ENCODE peak calls at places on chromosomes 7 and 10, in seven cellular contexts. V is prostate gland, Z is kidney, X is cardiac muscle cell, T is tibial artery, Q is breast epithelium, H is mammary epithelial cell. W is an unnamed sample.

GRCh38 chr7:92135100-92135429 is 788 bp upstream of the CYP51A1 start:
- DNase-seq in V (peak; percentile 33), Z (no peak), H (no peak), T (no peak), X (peak; percentile 46), Q (no peak), W (peak; percentile 20)

GRCh38 chr7:101402081-101402779 is 39.6 kb downstream of the COL26A1 start:
- DNase-seq in Q (peak; percentile 57), V (peak; percentile 39), H (peak; percentile 50), T (no peak), X (peak; percentile 23), Z (peak; percentile 79), W (no peak)

GRCh38 chr7:149770728-149771127 is 2.7 kb downstream of the ZNF467 start:
- DNase-seq in T (no peak), H (no peak), Q (no peak), X (no peak), Z (no peak), V (no peak), W (no peak)

GRCh38 chr10:65328486-65328885 is 1597.3 kb upstream of the LRRTM3 start:
- DNase-seq in Z (no peak), Q (no peak), T (no peak), X (no peak), V (no peak), H (no peak), W (no peak)

GRCh38 chr10:34131152-34131551 is 683.9 kb downstream of the PARD3 start:
- DNase-seq in T (no peak), Z (no peak), X (no peak), V (no peak), Q (no peak), H (no peak), W (no peak)

GRCh38 chr7:1809601-1810258 is 139.7 kb downstream of the ELFN1 start:
- DNase-seq in T (peak; percentile 42), Q (no peak), X (no peak), V (no peak), Z (peak; percentile 62), H (no peak), W (no peak)

GRCh38 chr7:25802057-25802456 is 349.9 kb upstream of the NFE2L3 start:
- DNase-seq in T (no peak), Z (no peak), Q (no peak), X (no peak), V (no peak), H (no peak), W (no peak)

GRCh38 chr10:118615888-118616287 is 20.4 kb upstream of the PRLHR start:
- DNase-seq in H (peak; percentile 12), Z (no peak), T (no peak), V (no peak), X (no peak), Q (no peak), W (no peak)

GRCh38 chr7:73972614-73973013 is 55.4 kb upstream of the ELN start:
- DNase-seq in H (no peak), V (no peak), Z (peak; percentile 17), T (no peak), Q (peak; percentile 11), X (no peak), W (no peak)

GRCh38 chr7:73613954-73614735 is 10.2 kb downstream of the MLXIPL start:
- DNase-seq in Z (no peak), Q (no peak), X (no peak), T (no peak), V (no peak), H (peak; percentile 56), W (peak; percentile 38)

GRCh38 chr7:148060724-148061123 is 529.8 kb upstream of the C7orf33 start:
- DNase-seq in T (no peak), V (no peak), Q (no peak), Z (no peak), H (no peak), X (no peak), W (no peak)

GRCh38 chr10:20100157-20100556 is 283.9 kb downstream of the PLXDC2 start:
- DNase-seq in Z (no peak), X (peak; percentile 87), H (peak; percentile 68), V (no peak), T (no peak), Q (no peak), W (no peak)

GRCh38 chr7:34061175-34061574 is 155.8 kb downstream of the BMPER start:
- DNase-seq in H (peak; percentile 87), T (no peak), X (peak; percentile 87), Q (no peak), Z (no peak), V (no peak), W (no peak)

GRCh38 chr7:157875230-157876179 is 538.7 kb downstream of the DNAJB6 start:
- DNase-seq in T (no peak), Q (no peak), H (no peak), X (no peak), V (no peak), Z (peak; percentile 68), W (no peak)

GRCh38 chr7:64183126-64183742 is 23.8 kb upstream of the ZNF735 start:
- DNase-seq in H (no peak), T (no peak), V (no peak), X (no peak), Z (no peak), Q (no peak), W (no peak)

GRCh38 chr10:127464561-127464960 is 84.5 kb upstream of the NPS start:
- DNase-seq in Q (no peak), Z (no peak), V (no peak), H (no peak), X (no peak), T (no peak), W (no peak)

GRCh38 chr7:42460148-42460547 is 223.1 kb upstream of the GLI3 start:
- DNase-seq in V (no peak), T (no peak), H (no peak), X (no peak), Q (no peak), Z (no peak), W (no peak)
- TF ChIP-seq CTCF in V (no peak), T (no peak), H (no peak), X (no peak), Q (no peak), Z (no peak), W (no peak)

DNA sequence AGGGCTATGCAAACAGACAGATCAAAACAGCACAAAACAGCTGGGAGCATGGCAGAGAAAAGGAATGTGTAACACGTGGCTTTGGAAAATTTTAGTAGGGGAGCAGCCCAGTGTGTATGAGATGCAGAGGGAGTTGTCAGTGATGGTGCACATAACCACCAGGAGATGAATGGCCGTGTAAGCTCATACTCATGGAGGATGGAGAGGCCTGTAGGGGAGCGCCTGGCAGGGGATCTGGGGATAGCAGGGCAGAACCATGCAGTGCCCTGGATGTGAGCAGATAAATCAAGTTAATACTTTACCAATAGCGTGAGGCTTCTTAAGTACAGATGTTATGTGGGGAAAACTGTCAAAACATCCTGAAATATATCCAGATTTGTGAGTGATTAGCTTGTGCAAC is 45.6 kb downstream of the RHOBTB1 start:
- DNase-seq in T (no peak), H (no peak), V (no peak), Z (no peak), Q (no peak), X (no peak), W (no peak)
- H3K4me1 ChIP-seq in T (peaks cover 53% of the 10 kb centered on the region), H (no peaks in the 10 kb centered on the region), V (no peaks in the 10 kb centered on the region), Z (no peaks in the 10 kb centered on the region), Q (no peaks in the 10 kb centered on the region), X (peaks cover 6% of the 10 kb centered on the region), W (no peaks in the 10 kb centered on the region)

DNA sequence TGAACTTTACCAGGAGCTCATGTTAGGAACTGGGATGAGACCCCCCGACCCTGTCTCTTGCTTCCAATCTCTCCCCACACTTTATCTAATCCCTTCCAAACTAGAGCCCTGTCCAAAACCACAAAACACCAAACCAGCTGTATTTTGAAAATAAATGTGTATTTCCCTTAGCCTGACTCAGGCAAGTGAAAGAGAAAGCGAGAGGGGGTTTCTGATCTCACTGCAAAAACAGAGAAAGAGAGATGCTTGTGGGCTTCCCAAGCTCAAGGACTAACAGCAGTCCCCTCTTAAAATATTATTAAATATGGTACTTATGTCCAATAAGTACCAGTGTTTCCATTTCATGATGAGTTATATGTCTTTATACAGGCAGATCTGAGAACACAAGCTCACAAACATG is 122.0 kb downstream of the AGMO start:
- DNase-seq in Z (no peak), H (no peak), V (no peak), X (no peak), Q (no peak), T (no peak), W (no peak)
- TF ChIP-seq CTCF in Z (no peak), H (no peak), V (no peak), X (no peak), Q (no peak), T (no peak), W (no peak)

DNA sequence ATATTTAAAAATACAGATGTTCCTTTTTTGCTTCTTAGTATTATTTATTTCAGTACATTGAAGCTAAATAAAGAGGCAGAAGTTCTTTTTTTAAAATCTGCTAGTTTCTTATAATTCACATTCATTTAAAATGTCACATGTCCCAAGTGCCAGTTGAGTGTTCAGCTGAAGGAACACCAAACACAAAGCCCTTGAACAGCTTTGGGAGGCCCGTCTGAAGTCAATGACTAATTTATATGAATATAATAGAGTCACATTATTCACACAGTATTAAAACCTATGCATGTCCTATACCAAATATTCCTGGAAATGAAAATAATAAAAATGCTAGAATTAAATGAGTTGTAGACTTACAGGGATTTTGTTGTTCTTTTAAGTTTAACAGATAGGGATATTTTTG is 70.3 kb downstream of the GNAI1 start:
- DNase-seq in V (no peak), Q (no peak), Z (no peak), X (no peak), H (no peak), T (no peak), W (no peak)
- H3K4me1 ChIP-seq in V (no peaks in the 10 kb centered on the region), Q (no peaks in the 10 kb centered on the region), Z (no peaks in the 10 kb centered on the region), X (no peaks in the 10 kb centered on the region), H (peaks cover 13% of the 10 kb centered on the region), T (peaks cover 9% of the 10 kb centered on the region), W (no peaks in the 10 kb centered on the region)

DNA sequence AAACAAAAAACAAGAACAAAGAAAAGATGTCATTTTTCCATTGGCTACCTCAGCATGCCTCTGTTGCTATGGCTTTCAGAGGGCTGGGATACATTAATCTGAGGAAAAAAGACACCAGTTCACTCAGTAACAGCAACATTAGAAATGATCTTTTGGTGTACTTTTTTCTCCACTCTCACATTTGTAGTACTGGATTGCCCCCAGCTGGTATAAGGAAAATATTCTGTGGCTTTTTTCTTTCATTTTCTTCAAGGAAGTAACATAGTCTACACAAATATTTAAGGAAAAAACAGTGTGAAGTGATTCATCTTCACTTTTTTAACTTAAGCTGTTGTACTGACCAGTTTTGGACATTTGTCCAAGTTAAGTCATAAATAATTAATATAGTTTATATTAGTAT is 482.3 kb downstream of the SORCS1 start:
- DNase-seq in X (peak; percentile 24), H (no peak), V (no peak), Q (no peak), Z (no peak), T (no peak), W (no peak)
- TF ChIP-seq CTCF in X (peak; percentile 8), H (no peak), V (no peak), Q (no peak), Z (no peak), T (no peak), W (no peak)

GRCh38 chr7:94877731-94878670 is 29.4 kb upstream of the PPP1R9A start:
- DNase-seq in X (no peak), V (no peak), H (peak; percentile 32), Z (no peak), Q (no peak), T (no peak), W (no peak)

GRCh38 chr7:94883676-94884075 is 23.7 kb upstream of the PPP1R9A start:
- DNase-seq in Z (no peak), H (no peak), Q (no peak), T (no peak), V (no peak), X (no peak), W (no peak)

GRCh38 chr7:94888542-94888941 is 18.9 kb upstream of the PPP1R9A start:
- DNase-seq in T (no peak), X (peak; percentile 36), Q (peak; percentile 23), Z (no peak), H (peak; percentile 8), V (peak; percentile 40), W (peak; percentile 19)

GRCh38 chr7:94882891-94883290 is 24.5 kb upstream of the PPP1R9A start:
- DNase-seq in Q (no peak), H (peak; percentile 60), X (no peak), Z (no peak), V (no peak), T (no peak), W (no peak)
- H3K4me1 ChIP-seq in Q (no peaks in the 10 kb centered on the region), H (no peaks in the 10 kb centered on the region), X (no peaks in the 10 kb centered on the region), Z (no peaks in the 10 kb centered on the region), V (no peaks in the 10 kb centered on the region), T (no peaks in the 10 kb centered on the region), W (no peaks in the 10 kb centered on the region)